ENCODE peak calls at places on chromosomes 12 and 14, in four cellular contexts. One of them, this sample, is unnamed.
A peak's percentile ranks its signal among the peaks of the same experiment; 100 is the strongest.

GRCh38 chr14:60945984-60946383 is 34.9 kb downstream of the TRMT5 start:
- DNase-seq in Peyer's patch: no peak
- DNase-seq in CD8-positive, alpha-beta T cell: no peak
- DNase-seq in neuronal stem cell: no peak
- DNase-seq in this sample: no peak

GRCh38 chr14:72049462-72049861 is 117.2 kb downstream of the RGS6 start:
- DNase-seq in Peyer's patch: no peak
- DNase-seq in CD8-positive, alpha-beta T cell: no peak
- DNase-seq in neuronal stem cell: no peak
- DNase-seq in this sample: no peak

GRCh38 chr12:31687101-31687527 is 27.6 kb downstream of the ETFBKMT start:
- DNase-seq in Peyer's patch: peak; percentile 54
- DNase-seq in CD8-positive, alpha-beta T cell: no peak
- DNase-seq in neuronal stem cell: no peak
- DNase-seq in this sample: no peak

GRCh38 chr12:15689751-15690191 is 99.4 kb downstream of the EPS8 start:
- DNase-seq in neuronal stem cell: no peak
- DNase-seq in Peyer's patch: no peak
- DNase-seq in CD8-positive, alpha-beta T cell: no peak
- DNase-seq in this sample: no peak

GRCh38 chr14:77205566-77205965 is 24.0 kb downstream of the TMEM63C start:
- DNase-seq in CD8-positive, alpha-beta T cell: no peak
- DNase-seq in neuronal stem cell: no peak
- DNase-seq in Peyer's patch: no peak
- DNase-seq in this sample: no peak

GRCh38 chr12:20599757-20600156 is 95.4 kb upstream of the SLCO1C1 start:
- DNase-seq in neuronal stem cell: no peak
- DNase-seq in CD8-positive, alpha-beta T cell: no peak
- DNase-seq in Peyer's patch: no peak
- DNase-seq in this sample: no peak

GRCh38 chr12:14272954-14273910 is 92.2 kb upstream of the ATF7IP start:
- DNase-seq in neuronal stem cell: no peak
- DNase-seq in Peyer's patch: no peak
- DNase-seq in CD8-positive, alpha-beta T cell: no peak
- DNase-seq in this sample: no peak

GRCh38 chr14:68710776-68711175 is 82.1 kb downstream of the ZFP36L1 start:
- DNase-seq in Peyer's patch: peak; percentile 30
- DNase-seq in neuronal stem cell: no peak
- DNase-seq in CD8-positive, alpha-beta T cell: no peak
- DNase-seq in this sample: no peak

GRCh38 chr12:52259850-52260249 is 14.6 kb upstream of the KRT86 start:
- DNase-seq in neuronal stem cell: no peak
- DNase-seq in CD8-positive, alpha-beta T cell: no peak
- DNase-seq in Peyer's patch: no peak
- DNase-seq in this sample: no peak

GRCh38 chr12:21599143-21599999 is 5.3 kb downstream of the GYS2 start:
- DNase-seq in CD8-positive, alpha-beta T cell: no peak
- DNase-seq in neuronal stem cell: no peak
- DNase-seq in Peyer's patch: no peak
- DNase-seq in this sample: no peak

GRCh38 chr14:20782280-20782890 is 1.3 kb downstream of the RNASE6 start:
- DNase-seq in neuronal stem cell: no peak
- DNase-seq in Peyer's patch: peak; percentile 68
- DNase-seq in CD8-positive, alpha-beta T cell: no peak
- DNase-seq in this sample: no peak

GRCh38 chr14:88229428-88229827 is 93.6 kb downstream of the KCNK10 start:
- DNase-seq in Peyer's patch: no peak
- DNase-seq in neuronal stem cell: no peak
- DNase-seq in CD8-positive, alpha-beta T cell: no peak
- DNase-seq in this sample: no peak

GRCh38 chr14:101229666-101230065 is 326.1 kb upstream of the RTL1 start:
- DNase-seq in neuronal stem cell: no peak
- DNase-seq in CD8-positive, alpha-beta T cell: no peak
- DNase-seq in Peyer's patch: peak; percentile 39
- DNase-seq in this sample: no peak

GRCh38 chr14:35339761-35340406 is 47.7 kb downstream of the PSMA6 start:
- DNase-seq in Peyer's patch: peak; percentile 56
- DNase-seq in CD8-positive, alpha-beta T cell: no peak
- DNase-seq in neuronal stem cell: no peak
- DNase-seq in this sample: no peak

GRCh38 chr14:35341454-35342159 is 49.4 kb downstream of the PSMA6 start:
- DNase-seq in Peyer's patch: peak; percentile 96
- DNase-seq in neuronal stem cell: no peak
- DNase-seq in CD8-positive, alpha-beta T cell: peak; percentile 22
- DNase-seq in this sample: no peak

GRCh38 chr14:35342160-35343010 is 50.2 kb downstream of the PSMA6 start:
- DNase-seq in neuronal stem cell: no peak
- DNase-seq in Peyer's patch: peak; percentile 52
- DNase-seq in CD8-positive, alpha-beta T cell: no peak
- DNase-seq in this sample: no peak

GRCh38 chr14:35338731-35339405 is 46.7 kb downstream of the PSMA6 start:
- DNase-seq in Peyer's patch: peak; percentile 45
- DNase-seq in neuronal stem cell: no peak
- DNase-seq in CD8-positive, alpha-beta T cell: no peak
- DNase-seq in this sample: no peak

GRCh38 chr14:35340616-35341453 is 48.7 kb downstream of the PSMA6 start:
- DNase-seq in neuronal stem cell: no peak
- DNase-seq in Peyer's patch: peak; percentile 46
- DNase-seq in CD8-positive, alpha-beta T cell: no peak
- DNase-seq in this sample: no peak
- H3K4me1 ChIP-seq in neuronal stem cell: peaks cover 11% of the 10 kb centered on the region
- H3K4me1 ChIP-seq in Peyer's patch: peaks cover 77% of the 10 kb centered on the region
- H3K4me1 ChIP-seq in CD8-positive, alpha-beta T cell: peaks cover 29% of the 10 kb centered on the region
- H3K4me1 ChIP-seq in this sample: peaks cover 14% of the 10 kb centered on the region

DNA sequence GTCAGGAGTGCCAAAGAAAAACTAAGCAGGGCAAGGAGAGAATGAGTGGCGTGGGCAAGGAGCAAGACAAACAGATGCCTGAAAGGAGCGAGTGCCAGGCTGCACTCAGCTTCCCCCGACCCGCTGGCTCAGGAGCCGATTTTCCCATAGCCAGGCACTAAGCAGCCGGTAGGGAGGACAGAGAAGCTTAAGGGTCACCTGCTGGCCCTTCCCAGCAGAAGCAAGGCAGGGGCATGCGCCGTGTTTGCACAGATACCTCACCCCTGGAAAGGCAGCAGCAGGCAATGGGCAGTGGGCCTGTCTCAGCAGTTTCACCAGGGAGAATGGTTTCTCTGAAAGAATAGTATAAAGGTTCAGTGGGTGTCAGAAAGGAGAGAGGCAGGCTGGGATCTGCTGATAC is 104.9 kb upstream of the FKBP4 start:
- DNase-seq in CD8-positive, alpha-beta T cell: no peak
- DNase-seq in Peyer's patch: no peak
- DNase-seq in neuronal stem cell: no peak
- DNase-seq in this sample: no peak
- H3K4me1 ChIP-seq in CD8-positive, alpha-beta T cell: peaks cover 30% of the 10 kb centered on the region
- H3K4me1 ChIP-seq in Peyer's patch: peaks cover 7% of the 10 kb centered on the region
- H3K4me1 ChIP-seq in neuronal stem cell: peaks cover 9% of the 10 kb centered on the region
- H3K4me1 ChIP-seq in this sample: peaks cover 14% of the 10 kb centered on the region

DNA sequence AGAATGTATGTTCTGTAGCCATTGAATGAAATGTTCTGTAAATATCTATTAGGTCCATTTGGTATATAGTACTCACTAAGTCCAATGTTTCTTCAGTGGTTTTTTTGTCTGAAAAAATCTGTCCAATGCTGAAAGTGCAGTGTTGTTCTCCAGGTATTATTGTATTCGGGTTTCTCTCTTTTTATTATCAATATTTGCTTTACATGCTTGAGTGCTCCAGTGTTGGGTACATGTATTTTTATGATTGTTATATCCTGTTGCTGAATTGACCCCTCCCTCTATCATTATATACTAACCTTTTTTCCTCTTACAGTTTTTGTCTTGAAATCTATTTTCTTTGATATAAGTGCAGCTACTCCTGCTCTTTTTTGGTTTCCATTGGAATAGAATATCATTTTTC is 382.2 kb downstream of the CCER1 start:
- DNase-seq in CD8-positive, alpha-beta T cell: no peak
- DNase-seq in Peyer's patch: no peak
- DNase-seq in neuronal stem cell: no peak
- DNase-seq in this sample: no peak
- H3K4me1 ChIP-seq in CD8-positive, alpha-beta T cell: no peaks in the 10 kb centered on the region
- H3K4me1 ChIP-seq in Peyer's patch: no peaks in the 10 kb centered on the region
- H3K4me1 ChIP-seq in neuronal stem cell: no peaks in the 10 kb centered on the region
- H3K4me1 ChIP-seq in this sample: no peaks in the 10 kb centered on the region

DNA sequence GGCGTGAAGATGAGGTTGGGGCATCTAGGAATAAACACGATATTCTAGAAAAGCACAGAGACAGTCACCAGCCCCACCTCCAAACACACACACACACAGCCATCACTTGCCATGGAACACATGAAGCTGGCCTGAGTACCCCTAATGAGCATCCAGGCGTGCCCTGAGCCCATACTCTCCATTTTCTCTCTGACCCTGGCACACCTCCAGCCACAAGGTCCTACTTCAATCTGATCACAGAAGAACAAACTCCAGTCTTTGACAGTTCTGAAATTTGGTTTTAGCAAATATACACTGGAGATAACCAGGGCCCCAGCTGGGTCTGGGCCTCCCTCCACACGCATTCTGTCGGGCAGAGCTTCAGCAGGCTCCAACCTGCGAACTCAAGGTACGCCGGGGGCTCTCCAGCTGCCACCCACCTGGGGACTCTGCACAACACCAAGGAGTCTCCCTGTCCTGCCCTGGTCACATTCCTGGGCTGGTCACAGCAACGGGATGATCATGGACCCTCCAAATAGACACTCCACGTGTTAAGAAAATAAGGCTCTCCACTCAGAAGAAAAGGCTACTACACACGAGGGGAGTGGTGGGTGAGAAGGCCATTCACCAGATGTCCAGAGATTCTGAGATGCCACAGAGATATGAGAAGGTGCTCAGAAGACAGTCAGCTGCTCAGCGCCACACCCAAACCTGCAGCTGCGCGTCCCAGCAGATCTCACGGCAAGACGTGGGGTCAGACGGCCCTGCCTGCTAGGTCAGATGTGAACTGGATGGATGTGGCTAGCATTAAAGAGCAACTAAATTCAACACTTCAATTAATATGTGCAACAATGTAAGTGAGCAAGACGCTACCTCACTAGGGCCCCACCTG is 57.0 kb upstream of the PNMA1 start:
- DNase-seq in CD8-positive, alpha-beta T cell: no peak
- DNase-seq in neuronal stem cell: no peak
- DNase-seq in Peyer's patch: no peak
- DNase-seq in this sample: no peak
- H3K4me1 ChIP-seq in CD8-positive, alpha-beta T cell: peaks cover 64% of the 10 kb centered on the region
- H3K4me1 ChIP-seq in neuronal stem cell: peaks cover 17% of the 10 kb centered on the region
- H3K4me1 ChIP-seq in Peyer's patch: peaks cover 64% of the 10 kb centered on the region
- H3K4me1 ChIP-seq in this sample: peaks cover 11% of the 10 kb centered on the region

This sample was measured in NT2/D1.